ENCODE peak calls at places on chromosomes 1 and 21, in nine cellular contexts. I, F, N, K, T, P, H, V and R are unnamed samples.

GRCh38 chr1:61238371-61238689 is 156.0 kb downstream of the NFIA start:
- DNase-seq in V (no peak), H (no peak), K (no peak), P (no peak), N (no peak), F (no peak), T (no peak), I (no peak), R (no peak)

GRCh38 chr1:234683856-234684632 is 74.1 kb upstream of the IRF2BP2 start:
- DNase-seq in K (no peak), V (peak), N (no peak), H (peak), T (no peak), P (no peak), I (peak), F (no peak), R (peak)

GRCh38 chr1:232988572-232989040 is 38.2 kb downstream of the NTPCR start:
- DNase-seq in H (peak), N (peak), T (no peak), P (no peak), K (no peak), F (no peak), I (peak), V (no peak), R (no peak)

GRCh38 chr1:41338820-41339219 is 22.4 kb upstream of the FOXO6 start:
- DNase-seq in V (no peak), N (no peak), F (no peak), K (no peak), I (no peak), T (no peak), P (no peak), H (no peak), R (no peak)

GRCh38 chr1:100277866-100278265 is 11.8 kb downstream of the RTCA start:
- DNase-seq in N (no peak), P (no peak), T (no peak), I (no peak), H (no peak), K (peak), V (no peak), F (no peak), R (no peak)

GRCh38 chr1:113388621-113389355 is 1.5 kb upstream of the MAGI3 start:
- DNase-seq in P (no peak), K (peak), T (no peak), H (no peak), F (no peak), V (no peak), N (no peak), I (peak), R (no peak)

GRCh38 chr1:216005916-216006315 is 417.3 kb downstream of the USH2A start:
- DNase-seq in T (no peak), K (no peak), F (no peak), H (no peak), I (no peak), N (no peak), P (no peak), V (no peak), R (no peak)

GRCh38 chr1:225977937-225978748 is 21.0 kb downstream of the SDE2 start:
- DNase-seq in H (no peak), P (no peak), T (no peak), I (no peak), F (no peak), V (no peak), K (no peak), N (no peak), R (no peak)

GRCh38 chr1:42690477-42691156 is 8.4 kb downstream of the YBX1 start:
- DNase-seq in N (no peak), P (no peak), K (no peak), H (no peak), V (no peak), I (peak), F (no peak), T (no peak), R (no peak)

GRCh38 chr1:11807087-11807486 is 1.1 kb downstream of the CLCN6 start:
- DNase-seq in H (no peak), N (no peak), I (no peak), P (no peak), K (no peak), V (no peak), F (no peak), T (no peak), R (no peak)

GRCh38 chr1:182217967-182218366 is 156.5 kb upstream of the ZNF648 start:
- DNase-seq in I (peak), P (no peak), F (no peak), T (no peak), H (no peak), N (no peak), V (no peak), K (no peak), R (no peak)

GRCh38 chr1:221841291-221841982 is 99.5 kb upstream of the DUSP10 start:
- DNase-seq in N (no peak), K (no peak), V (no peak), H (peak), F (no peak), I (no peak), P (no peak), T (no peak), R (no peak)

GRCh38 chr1:22457356-22457755 is 5.7 kb downstream of the ZBTB40 start:
- DNase-seq in I (no peak), V (no peak), H (peak), F (no peak), K (no peak), N (no peak), T (no peak), P (no peak), R (peak)

GRCh38 chr21:15224346-15225086 is 159.7 kb upstream of the NRIP1 start:
- DNase-seq in F (no peak), H (peak), V (no peak), K (no peak), T (no peak), N (no peak), P (no peak), I (peak), R (no peak)

GRCh38 chr21:14850394-14850793 is 214.4 kb downstream of the NRIP1 start:
- DNase-seq in K (no peak), F (no peak), I (no peak), H (peak), P (no peak), V (no peak), N (no peak), T (no peak), R (no peak)

GRCh38 chr1:193479187-193479586 is 292.8 kb upstream of the B3GALT2 start:
- DNase-seq in V (no peak), T (peak), H (no peak), P (peak), N (no peak), K (peak), F (no peak), I (no peak), R (no peak)

GRCh38 chr1:164320780-164321683 is 238.0 kb upstream of the PBX1 start:
- DNase-seq in N (no peak), H (peak), F (peak), I (no peak), K (peak), T (no peak), V (peak), P (no peak), R (peak)
- H3K4me3 ChIP-seq in N (peak), H (peak), F (peak), I (peak), K (no peak), T (no peak), V (peak), P (no peak), R (peak)

DNA sequence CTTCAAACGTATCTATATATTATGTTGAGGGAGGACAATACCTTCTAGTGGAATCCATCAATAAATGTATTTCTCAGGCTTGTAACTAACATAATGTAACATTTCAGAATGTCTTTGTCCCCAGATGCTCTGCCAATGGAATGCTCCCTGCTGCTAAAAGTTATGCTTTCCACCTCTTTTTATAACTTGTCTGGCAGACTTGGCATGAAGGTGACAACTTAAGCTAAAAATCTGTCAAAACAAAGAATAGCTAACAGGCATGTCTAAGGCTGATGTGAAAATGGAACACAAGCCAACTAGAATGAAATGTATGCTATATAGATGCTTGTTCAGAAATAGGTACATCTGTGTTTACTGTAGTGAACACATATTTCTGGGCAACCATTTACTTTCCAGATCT is 467.9 kb downstream of the MRPL39 start:
- DNase-seq in I (no peak), N (no peak), F (no peak), V (no peak), K (no peak), P (no peak), H (no peak), T (no peak), R (no peak)
- H3K4me3 ChIP-seq in I (no peak), N (no peak), F (no peak), V (no peak), K (no peak), P (no peak), H (no peak), T (no peak), R (no peak)

GRCh38 chr1:5738911-5739462 is 253.2 kb downstream of the NPHP4 start:
- DNase-seq in F (no peak), K (no peak), N (no peak), V (no peak), H (no peak), P (no peak), T (no peak), I (no peak), R (no peak)
- H3K4me3 ChIP-seq in F (no peak), K (no peak), N (no peak), V (no peak), H (no peak), P (no peak), T (no peak), I (no peak), R (no peak)

DNA sequence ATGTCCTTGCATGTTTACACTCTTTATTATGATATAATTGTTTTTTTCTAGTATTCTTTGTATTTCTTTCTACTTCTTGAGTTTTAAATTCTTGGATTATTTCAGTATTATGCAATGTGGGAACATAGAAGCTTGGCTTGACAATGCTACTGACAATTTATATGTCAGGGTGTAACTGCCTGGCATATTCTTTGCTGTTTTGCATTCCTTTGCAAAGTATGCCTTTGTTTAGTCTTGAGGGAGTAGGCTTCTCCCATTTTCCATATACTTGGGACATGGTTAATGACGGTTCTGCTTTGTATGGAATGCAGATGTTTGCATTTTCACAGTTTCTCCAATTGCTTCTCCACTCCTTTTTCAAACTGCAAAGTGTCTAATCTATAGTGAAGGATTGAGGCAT is 109.8 kb downstream of the HMCN1 start:
- DNase-seq in T (no peak), H (peak), I (no peak), K (no peak), F (no peak), N (no peak), V (no peak), P (no peak), R (no peak)
- H3K4me3 ChIP-seq in T (no peak), H (no peak), I (no peak), K (no peak), F (no peak), N (no peak), V (no peak), P (no peak), R (no peak)

DNA sequence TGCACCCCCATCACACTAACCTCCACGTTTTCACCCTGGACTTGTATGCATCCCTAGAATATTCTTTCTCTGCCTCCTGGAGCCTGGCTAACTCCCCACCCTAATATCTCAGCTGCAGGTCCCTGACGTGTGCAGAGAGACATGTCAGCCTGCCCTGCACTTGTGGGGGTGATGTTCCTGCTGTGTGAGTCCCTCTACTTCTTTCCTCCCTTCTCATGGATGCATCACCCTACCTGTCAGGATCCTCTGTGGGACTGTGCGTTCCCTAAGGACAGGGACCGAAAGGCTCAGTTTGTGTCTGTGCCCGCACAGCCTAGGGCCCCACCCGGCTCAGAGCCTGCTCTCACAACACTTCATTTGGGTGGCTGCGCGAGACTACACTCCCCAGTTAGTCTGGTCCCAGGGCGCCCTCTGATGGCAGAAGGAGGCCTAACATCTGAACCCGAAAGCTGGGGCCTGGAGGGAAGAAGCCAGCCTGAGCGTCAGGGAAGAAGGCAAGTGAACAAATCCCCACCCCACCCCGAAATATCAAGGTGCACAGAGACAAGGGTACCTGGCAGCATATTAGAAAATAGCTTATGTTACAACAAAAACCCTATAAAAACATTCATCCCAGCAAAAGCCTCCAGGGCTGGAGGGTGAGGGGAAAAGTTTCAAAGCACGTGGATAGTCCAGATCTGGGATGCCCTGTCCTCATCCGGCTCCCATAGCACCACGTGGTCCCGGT is 3.7 kb downstream of the CD52 start:
- DNase-seq in P (peak), N (peak), F (peak), I (peak), V (peak), T (peak), K (peak), H (peak), R (peak)
- H3K4me3 ChIP-seq in P (peak), N (no peak), F (no peak), I (no peak), V (no peak), T (peak), K (no peak), H (no peak), R (no peak)

GRCh38 chr1:206635983-206636354 is 633 bp downstream of the DYRK3 start:
- DNase-seq in P (no peak), K (no peak), I (peak), H (no peak), F (no peak), N (no peak), V (no peak), T (no peak), R (no peak)

GRCh38 chr1:206635080-206635982 is at the start of gene DYRK3:
- DNase-seq in H (peak), N (peak), T (peak), F (peak), K (peak), P (peak), I (peak), V (peak), R (peak)

GRCh38 chr1:206634365-206635079 is 814 bp upstream of the DYRK3 start:
- DNase-seq in I (peak), H (peak), V (peak), P (peak), K (peak), N (peak), F (peak), T (peak), R (peak)

GRCh38 chr1:206631085-206631509 is 4.2 kb upstream of the DYRK3 start:
- DNase-seq in K (peak), P (no peak), I (peak), T (no peak), H (peak), V (no peak), F (no peak), N (no peak), R (peak)

GRCh38 chr1:206633708-206634121 is 1.6 kb upstream of the DYRK3 start:
- DNase-seq in H (peak), N (no peak), T (no peak), I (peak), P (no peak), V (no peak), K (no peak), F (no peak), R (no peak)
- H3K4me3 ChIP-seq in H (peak), N (no peak), T (no peak), I (no peak), P (no peak), V (no peak), K (no peak), F (no peak), R (no peak)